ENCODE peak calls at places on chromosomes 5 and 9, in eight cellular contexts. P is NCI-H774; M is amniotic stem cell; V is IMR-90; R is spleen; E is osteocyte; K is activated CD8-positive, alpha-beta memory T cell treated with anti-CD3 and anti-CD28 coated beads for 4 hours; J is HFF-Myc. N is an unnamed sample.

GRCh38 chr9:104743377-104743985 is 4.0 kb upstream of the NIPSNAP3A start:
- DNase-seq in P (peak), M (no peak), V (peak), R (no peak), E (no peak), K (no peak), J (peak), N (peak)

GRCh38 chr5:109496112-109496511 is 86.3 kb upstream of the PJA2 start:
- DNase-seq in P (no peak), M (no peak), V (no peak), R (no peak), E (no peak), K (no peak), J (no peak), N (no peak)

GRCh38 chr5:144467795-144468194 is 297.1 kb downstream of the KCTD16 start:
- DNase-seq in P (peak), M (peak), V (peak), R (no peak), E (no peak), K (no peak), J (no peak), N (no peak)

GRCh38 chr5:58497956-58498942 is 7.0 kb downstream of the GAPT start:
- DNase-seq in P (no peak), M (peak), V (peak), R (no peak), E (no peak), K (no peak), J (peak), N (no peak)

GRCh38 chr9:129481824-129482511 is 138.9 kb downstream of the C9orf50 start:
- DNase-seq in P (no peak), M (no peak), V (no peak), R (peak), E (no peak), K (no peak), J (no peak), N (no peak)

GRCh38 chr9:129887210-129888084 is 52.2 kb downstream of the USP20 start:
- DNase-seq in P (no peak), M (no peak), V (peak), R (peak), E (no peak), K (no peak), J (no peak), N (no peak)

GRCh38 chr5:114449836-114450515 is 88.1 kb downstream of the KCNN2 start:
- DNase-seq in P (peak), M (peak), V (peak), R (peak), E (peak), K (peak), J (peak), N (no peak)

GRCh38 chr9:124894035-124894740 is 32.3 kb downstream of the ARPC5L start:
- DNase-seq in P (no peak), M (no peak), V (no peak), R (no peak), E (no peak), K (no peak), J (no peak), N (no peak)

GRCh38 chr5:34854459-34855174 is 15.7 kb downstream of the TTC23L start:
- DNase-seq in P (peak), M (no peak), V (no peak), R (no peak), E (no peak), K (no peak), J (no peak), N (no peak)

GRCh38 chr9:136024696-136025316 is 63.6 kb upstream of the UBAC1 start:
- DNase-seq in P (no peak), M (no peak), V (no peak), R (no peak), E (no peak), K (no peak), J (no peak), N (no peak)

GRCh38 chr5:135462304-135462703 is 10.2 kb upstream of the TIFAB start:
- DNase-seq in P (peak), M (no peak), V (peak), R (peak), E (no peak), K (no peak), J (no peak), N (peak)

GRCh38 chr5:138179277-138179857 is 455 bp downstream of the KIF20A start:
- DNase-seq in P (no peak), M (no peak), V (no peak), R (no peak), E (no peak), K (no peak), J (no peak), N (no peak)

GRCh38 chr9:38160613-38161215 is 91.7 kb upstream of the SHB start:
- DNase-seq in P (peak), M (peak), V (peak), R (no peak), E (no peak), K (peak), J (no peak), N (no peak)

GRCh38 chr9:110752766-110753165 is 84.2 kb downstream of the MUSK start:
- DNase-seq in P (no peak), M (peak), V (peak), R (no peak), E (no peak), K (no peak), J (peak), N (peak)

GRCh38 chr9:99052849-99053715 is 51.8 kb upstream of the TGFBR1 start:
- DNase-seq in P (no peak), M (no peak), V (no peak), R (no peak), E (no peak), K (no peak), J (no peak), N (no peak)

GRCh38 chr5:123795688-123796087 is 283.7 kb downstream of the CSNK1G3 start:
- DNase-seq in P (no peak), M (no peak), V (peak), R (no peak), E (no peak), K (no peak), J (no peak), N (no peak)

GRCh38 chr5:6185574-6185973 is 192.8 kb downstream of the MED10 start:
- DNase-seq in P (peak), M (no peak), V (no peak), R (no peak), E (no peak), K (no peak), J (no peak), N (no peak)

GRCh38 chr5:173669483-173669882 is 53.0 kb upstream of the BOD1 start:
- DNase-seq in P (no peak), M (no peak), V (no peak), R (no peak), E (no peak), K (no peak), J (no peak), N (no peak)

GRCh38 chr5:16539169-16539666 is 73.6 kb upstream of the ZNF622 start:
- DNase-seq in P (no peak), M (peak), V (peak), R (no peak), E (no peak), K (no peak), J (peak), N (no peak)

GRCh38 chr9:83448606-83449005 is 89.6 kb downstream of the FRMD3 start:
- DNase-seq in P (no peak), M (no peak), V (no peak), R (no peak), E (no peak), K (no peak), J (no peak), N (no peak)

GRCh38 chr9:36993933-36994764 is 39.9 kb downstream of the PAX5 start:
- DNase-seq in P (no peak), M (no peak), V (no peak), R (peak), E (no peak), K (no peak), J (no peak), N (no peak)

GRCh38 chr9:137296214-137297059 is 5.6 kb downstream of the NRARP start:
- DNase-seq in P (no peak), M (no peak), V (peak), R (no peak), E (no peak), K (no peak), J (no peak), N (no peak)

GRCh38 chr5:53453898-53454837 is 26.3 kb upstream of the FST start:
- DNase-seq in P (no peak), M (no peak), V (no peak), R (no peak), E (no peak), K (no peak), J (no peak), N (peak)

GRCh38 chr5:176654856-176655255 is 7.6 kb downstream of the TSPAN17 start:
- DNase-seq in P (no peak), M (no peak), V (no peak), R (peak), E (no peak), K (no peak), J (no peak), N (no peak)